ENCODE peak calls at places on chromosomes 13 and 19, in four cellular contexts. C is esophagus squamous epithelium, J is tibial nerve, L is transverse colon. B is an unnamed sample.

GRCh38 chr13:109728061-109728460 is 58.3 kb downstream of the IRS2 start:
- DNase-seq in C (no peak), J (no peak), L (no peak), B (no peak)

GRCh38 chr13:60226507-60226906 is 62.8 kb upstream of the DIAPH3 start:
- DNase-seq in C (no peak), J (no peak), L (peak), B (no peak)

GRCh38 chr19:3366761-3367571 is 583 bp downstream of the NFIC start:
- DNase-seq in C (no peak), J (no peak), L (peak), B (peak)

GRCh38 chr13:78326608-78327007 is 276.7 kb downstream of the POU4F1 start:
- DNase-seq in C (no peak), J (no peak), L (no peak), B (no peak)

GRCh38 chr19:42255766-42256750 is 1.1 kb upstream of the ERF start:
- DNase-seq in C (no peak), J (no peak), L (no peak), B (no peak)

GRCh38 chr13:24100152-24100551 is 60.4 kb upstream of the SPATA13 start:
- DNase-seq in C (no peak), J (no peak), L (no peak), B (no peak)

GRCh38 chr19:49436381-49437017 is 4.8 kb downstream of the SLC17A7 start:
- DNase-seq in C (no peak), J (no peak), L (no peak), B (no peak)

GRCh38 chr19:45506246-45506990 is 861 bp upstream of the VASP start:
- DNase-seq in C (peak), J (peak), L (peak), B (peak)

GRCh38 chr19:35592226-35592625 is 6.3 kb downstream of the PMIS2 start:
- DNase-seq in C (no peak), J (no peak), L (no peak), B (no peak)

GRCh38 chr19:34953092-34953491 is 10.9 kb downstream of the ZNF792 start:
- DNase-seq in C (no peak), J (no peak), L (no peak), B (no peak)

GRCh38 chr19:10009269-10009665 is 1.0 kb downstream of the COL5A3 start:
- DNase-seq in C (no peak), J (peak), L (peak), B (no peak)

GRCh38 chr19:48812094-48812929 is 1.5 kb upstream of the BCAT2 start:
- DNase-seq in C (peak), J (peak), L (peak), B (peak)

GRCh38 chr19:42465827-42466280 is 23.1 kb upstream of the CXCL17 start:
- DNase-seq in C (no peak), J (no peak), L (no peak), B (peak)

GRCh38 chr13:37058801-37059135 is 720 bp downstream of the SUPT20H start:
- DNase-seq in C (no peak), J (no peak), L (no peak), B (no peak)

GRCh38 chr19:8161135-8161646 is 11.8 kb upstream of the FBN3 start:
- DNase-seq in C (no peak), J (no peak), L (no peak), B (no peak)

GRCh38 chr19:3108775-3109174 is 14.6 kb downstream of the GNA11 start:
- DNase-seq in C (no peak), J (no peak), L (peak), B (peak)

GRCh38 chr19:46625731-46626130 is 842 bp upstream of the PTGIR start:
- DNase-seq in C (no peak), J (no peak), L (no peak), B (no peak)

GRCh38 chr19:37770985-37771384 is 8.4 kb downstream of the ZNF573 start:
- DNase-seq in C (no peak), J (no peak), L (no peak), B (no peak)

GRCh38 chr19:4089400-4089908 is 22.8 kb upstream of the ZBTB7A start:
- DNase-seq in C (no peak), J (no peak), L (peak), B (peak)

GRCh38 chr19:2495130-2495641 is 19.3 kb downstream of the GADD45B start:
- DNase-seq in C (no peak), J (peak), L (peak), B (peak)

GRCh38 chr19:10748924-10749434 is 31.1 kb downstream of the DNM2 start:
- DNase-seq in C (no peak), J (no peak), L (peak), B (no peak)

GRCh38 chr19:44644391-44645016 is 794 bp downstream of the PVR start:
- DNase-seq in C (no peak), J (no peak), L (peak), B (no peak)

GRCh38 chr13:21045101-21045500 is 16.3 kb downstream of the LATS2 start:
- DNase-seq in C (no peak), J (no peak), L (no peak), B (no peak)

GRCh38 chr13:90723381-90723780 is 624.1 kb upstream of the MIR17HG start:
- DNase-seq in C (no peak), J (no peak), L (no peak), B (no peak)

GRCh38 chr19:8305798-8306197 is 2.4 kb downstream of the CD320 start:
- DNase-seq in C (no peak), J (peak), L (peak), B (no peak)

GRCh38 chr19:50628551-50628950 is 11.1 kb downstream of the SYT3 start:
- DNase-seq in C (no peak), J (no peak), L (no peak), B (no peak)

GRCh38 chr13:113647351-113648217 is 10.4 kb downstream of the ATP4B start:
- DNase-seq in C (peak), J (peak), L (peak), B (no peak)

GRCh38 chr19:24053601-24054000 is 33.4 kb upstream of the ZNF254 start:
- DNase-seq in C (no peak), J (no peak), L (no peak), B (no peak)

GRCh38 chr13:106649495-106649894 is 81.6 kb upstream of the ARGLU1 start:
- DNase-seq in C (no peak), J (no peak), L (peak), B (no peak)

GRCh38 chr19:23558541-23558940 is 128.5 kb downstream of the ZNF675 start:
- DNase-seq in C (no peak), J (no peak), L (no peak), B (no peak)

GRCh38 chr13:35512271-35512920 is 35.9 kb upstream of the MAB21L1 start:
- DNase-seq in C (no peak), J (no peak), L (no peak), B (no peak)

GRCh38 chr13:98466634-98467236 is 110.2 kb downstream of the STK24 start:
- DNase-seq in C (no peak), J (no peak), L (peak), B (no peak)

GRCh38 chr19:4345656-4346383 is 2.5 kb downstream of the MPND start:
- DNase-seq in C (no peak), J (no peak), L (no peak), B (no peak)

GRCh38 chr19:48950159-48950558 is 4.5 kb upstream of the BAX start:
- DNase-seq in C (no peak), J (no peak), L (no peak), B (no peak)

GRCh38 chr19:33395561-33396550 is 22.3 kb downstream of the CEBPG start:
- DNase-seq in C (no peak), J (peak), L (no peak), B (peak)

GRCh38 chr13:110366733-110367132 is 59.6 kb downstream of the COL4A2 start:
- DNase-seq in C (no peak), J (no peak), L (no peak), B (no peak)

GRCh38 chr13:40515702-40516101 is 150.7 kb downstream of the FOXO1 start:
- DNase-seq in C (no peak), J (no peak), L (no peak), B (no peak)

GRCh38 chr13:70218618-70219017 is 110.4 kb upstream of the KLHL1 start:
- DNase-seq in C (no peak), J (no peak), L (no peak), B (no peak)
- TF ChIP-seq POLR2A in C (no peak), J (no peak), L (no peak), B (no peak)

GRCh38 chr13:49791214-49791752 is 1.2 kb downstream of the KPNA3 start:
- DNase-seq in C (no peak), J (no peak), L (peak), B (no peak)

GRCh38 chr13:49786609-49787008 is 5.9 kb downstream of the KPNA3 start:
- DNase-seq in C (no peak), J (no peak), L (no peak), B (no peak)

GRCh38 chr13:49792550-49793324 is at the start of gene KPNA3:
- DNase-seq in C (peak), J (peak), L (peak), B (peak)

GRCh38 chr13:49789961-49790360 is 2.5 kb downstream of the KPNA3 start:
- DNase-seq in C (no peak), J (no peak), L (no peak), B (no peak)

DNA sequence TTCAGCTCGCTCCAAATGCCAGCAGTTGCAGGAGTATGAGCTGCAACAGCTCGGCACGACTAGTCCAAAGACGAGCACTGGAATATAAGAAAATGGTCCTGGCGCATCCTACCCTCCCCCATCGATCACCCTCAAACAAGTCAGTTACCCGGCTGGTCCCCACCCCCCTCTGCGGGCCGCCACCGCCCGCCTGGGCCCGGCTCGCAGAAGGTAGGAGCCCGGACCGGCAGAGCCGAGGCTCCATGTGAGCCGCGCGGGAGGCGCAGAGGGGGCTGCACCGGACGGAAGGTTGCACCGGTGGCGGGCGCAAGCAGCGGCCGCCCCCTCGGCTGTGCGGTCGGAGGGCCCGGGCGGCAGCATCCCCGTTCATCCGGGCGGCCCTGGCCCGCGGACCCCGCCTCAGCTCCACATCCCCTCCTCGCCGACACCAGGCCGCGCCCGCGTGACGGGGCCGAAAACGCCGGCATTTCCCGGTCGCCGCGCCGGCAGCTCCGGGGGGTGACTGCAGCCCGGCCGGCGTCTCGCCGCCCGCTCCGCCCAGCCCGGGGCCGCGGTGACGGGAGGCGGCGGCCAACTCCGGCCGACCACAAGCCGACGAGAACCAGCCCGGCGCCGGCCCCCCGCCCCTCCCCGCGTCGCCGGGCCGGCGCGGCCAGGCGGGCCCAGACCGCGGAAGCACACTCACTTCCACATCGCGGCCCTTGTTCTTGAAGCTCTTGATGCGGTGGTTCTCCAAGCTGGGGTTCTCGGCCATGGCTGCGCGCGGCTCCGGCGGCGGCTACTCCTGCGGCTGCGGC is 531 bp downstream of the KPNA3 start:
- DNase-seq in C (no peak), J (no peak), L (peak), B (peak)
- TF ChIP-seq POLR2A in C (no peak), J (no peak), L (no peak), B (peak)

DNA sequence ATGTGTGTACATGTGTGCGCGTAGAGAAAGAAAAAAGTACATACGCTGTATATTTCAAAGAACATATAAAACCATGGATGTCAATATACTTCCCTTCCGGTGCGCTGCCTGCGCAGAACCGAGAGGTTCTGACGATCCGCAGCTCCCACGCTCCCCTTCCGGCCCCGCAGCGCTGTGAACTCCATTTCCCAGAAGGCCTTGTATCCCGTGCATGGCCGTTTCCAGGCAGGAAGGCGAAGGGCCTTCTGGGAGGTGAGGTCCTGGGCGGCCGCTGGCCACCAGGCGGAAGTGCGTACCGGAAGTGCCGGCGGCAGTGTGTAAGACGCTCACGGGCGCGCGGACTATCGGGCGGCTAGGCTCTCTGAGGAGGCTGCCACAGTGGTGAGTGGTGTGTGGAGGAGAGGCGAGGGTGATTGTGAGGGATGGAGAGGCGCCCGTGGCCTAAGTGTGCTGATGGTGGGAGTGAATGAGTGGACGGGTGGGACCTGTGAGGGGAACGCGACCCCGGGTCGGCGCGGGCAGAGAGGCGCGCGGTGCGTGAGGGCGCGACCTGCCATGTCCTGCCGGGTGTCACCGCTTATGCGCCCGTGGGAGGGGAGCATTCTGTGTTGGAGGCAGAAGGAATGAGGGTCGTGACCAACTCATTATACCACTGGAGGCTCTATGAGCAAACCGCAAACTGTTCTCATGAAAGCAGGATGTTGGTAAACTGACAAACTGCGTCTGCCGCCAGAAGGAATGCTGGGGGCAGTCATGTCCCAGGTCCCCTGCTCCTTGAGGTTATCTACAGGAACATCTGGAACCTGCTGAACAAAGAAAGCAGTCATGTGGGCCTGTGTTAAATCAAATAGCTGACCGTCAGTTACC is at the start of gene ERVK3-1:
- DNase-seq in C (peak), J (peak), L (peak), B (peak)
- TF ChIP-seq POLR2A in C (peak), J (peak), L (peak), B (peak)

DNA sequence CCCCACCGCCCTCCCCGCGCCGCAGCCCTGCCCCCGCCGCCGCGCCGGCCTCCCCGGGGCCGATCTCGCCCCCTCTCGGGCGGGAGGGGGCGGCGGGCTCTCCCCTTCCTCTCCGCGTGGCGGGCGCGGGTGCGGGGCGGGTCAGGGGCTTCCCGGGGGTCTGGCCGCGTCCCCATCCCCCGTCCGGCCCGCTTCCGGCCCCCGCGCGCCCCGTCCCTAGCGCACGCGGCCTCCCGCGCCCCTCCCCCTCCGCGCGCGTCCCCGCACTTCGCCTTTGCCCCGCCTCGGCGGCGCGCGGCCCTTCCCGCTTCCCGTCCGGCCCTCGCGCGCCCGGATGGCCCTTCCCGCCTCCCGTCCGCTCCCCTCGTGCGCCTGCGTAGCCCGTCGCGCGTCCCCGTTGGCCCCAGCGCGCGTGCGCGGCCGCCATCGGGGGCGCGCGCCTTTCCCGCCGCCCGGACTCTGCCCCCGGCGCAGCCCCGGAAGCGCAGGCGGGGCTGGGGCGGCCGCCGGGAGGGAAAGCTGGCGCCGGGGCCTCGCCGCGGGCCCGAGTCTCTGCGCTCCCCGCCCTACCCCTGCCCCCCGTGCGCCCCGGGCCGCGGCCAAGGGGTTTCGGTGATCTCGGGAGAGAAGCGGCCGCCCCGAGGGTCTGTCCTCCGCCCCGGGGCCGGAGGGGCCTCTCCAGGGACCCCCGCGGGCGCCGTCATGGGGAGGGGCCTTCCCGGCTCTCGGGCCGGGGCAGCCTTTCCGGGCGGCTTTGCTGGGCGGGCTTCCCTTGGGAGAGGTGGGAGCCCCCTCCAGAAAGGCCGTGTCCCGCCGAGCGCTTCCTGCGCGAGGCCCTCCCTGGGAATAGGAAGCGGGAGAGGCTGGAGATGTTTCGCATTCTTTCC is 519 bp downstream of the PTBP1 start:
- DNase-seq in C (peak), J (peak), L (peak), B (peak)
- TF ChIP-seq POLR2A in C (no peak), J (no peak), L (peak), B (peak)

GRCh38 chr19:6424939-6425731 is 524 bp upstream of the KHSRP start:
- DNase-seq in C (peak), J (peak), L (peak), B (peak)
- TF ChIP-seq POLR2A in C (no peak), J (no peak), L (no peak), B (peak)

GRCh38 chr13:97432917-97433726 is 847 bp upstream of the RAP2A start:
- DNase-seq in C (peak), J (peak), L (peak), B (peak)
- TF ChIP-seq POLR2A in C (no peak), J (peak), L (no peak), B (no peak)

DNA sequence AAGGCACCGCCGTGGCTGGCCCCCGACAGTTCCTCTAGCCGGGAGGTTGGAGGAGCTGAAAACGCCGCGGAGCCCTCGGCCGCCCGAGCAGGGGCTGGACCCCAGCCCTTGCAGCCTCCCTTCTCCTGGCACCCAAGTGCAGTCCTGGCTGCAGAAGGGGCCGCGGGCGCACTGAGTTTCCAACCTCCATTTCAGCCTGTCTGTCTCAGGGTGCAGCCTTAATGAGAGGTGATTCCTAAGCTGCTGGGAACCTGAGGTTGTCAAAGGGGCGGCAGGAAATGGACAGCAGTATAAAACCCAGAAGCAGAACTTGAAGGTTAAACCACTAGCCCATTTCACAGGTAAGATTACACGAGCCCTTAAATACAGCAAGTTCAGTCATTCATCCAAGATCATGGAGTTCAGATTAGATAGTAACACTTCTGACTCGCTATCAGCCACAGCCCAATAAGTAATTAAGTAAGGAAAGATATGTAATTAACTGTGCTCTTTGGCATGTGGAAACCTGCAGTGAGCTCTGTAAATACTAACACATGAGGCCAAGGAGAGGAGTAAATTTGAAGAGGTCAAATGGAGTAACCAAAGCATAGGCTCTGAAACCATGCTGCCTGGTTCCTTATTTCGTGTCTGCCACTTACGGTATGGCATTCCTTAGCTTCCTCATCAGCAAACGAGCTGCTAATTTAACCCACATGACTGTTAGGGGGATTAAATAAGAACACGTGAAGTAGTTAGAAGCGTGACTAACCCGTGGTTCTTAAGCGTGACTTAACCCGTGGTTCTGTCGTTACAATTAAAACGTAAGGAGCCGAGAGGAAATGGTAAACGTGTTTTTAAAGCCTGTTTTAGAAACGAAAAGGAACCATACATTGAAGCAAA is 682 bp downstream of the SETDB2 start:
- DNase-seq in C (no peak), J (no peak), L (peak), B (no peak)
- TF ChIP-seq POLR2A in C (peak), J (peak), L (peak), B (peak)

GRCh38 chr19:18385675-18386542 is at the start of gene GDF15:
- DNase-seq in C (no peak), J (peak), L (peak), B (no peak)
- TF ChIP-seq POLR2A in C (peak), J (no peak), L (peak), B (no peak)

DNA sequence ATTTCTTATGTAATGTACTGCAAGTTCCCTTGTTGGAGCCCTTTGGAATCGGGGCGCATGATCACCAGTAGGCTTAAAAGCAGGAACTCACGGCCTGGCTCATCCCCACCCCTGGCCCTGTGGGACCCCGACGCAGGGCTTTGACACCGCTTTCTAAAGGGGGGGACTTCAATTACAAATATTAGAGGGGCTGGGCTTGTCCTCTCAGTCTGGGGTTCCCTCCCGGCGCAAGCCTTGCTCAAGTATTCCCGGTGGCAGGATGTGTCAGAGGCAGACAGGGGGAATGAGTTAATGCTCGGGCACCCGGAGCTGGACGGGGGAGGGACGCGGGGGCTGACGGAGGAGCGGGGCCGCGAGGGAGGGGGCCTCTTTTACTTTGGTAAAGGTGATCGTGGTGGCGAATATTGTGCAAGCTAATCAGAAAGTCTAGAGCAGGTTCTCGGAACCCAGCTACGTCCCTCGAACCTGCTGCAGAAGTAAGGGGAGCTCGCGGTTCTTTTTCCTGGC is 1.2 kb downstream of the FGF14 start:
- DNase-seq in C (no peak), J (no peak), L (no peak), B (no peak)
- TF ChIP-seq POLR2A in C (no peak), J (no peak), L (no peak), B (no peak)